ENCODE peak calls at places on chromosomes 11 and 22, in ten cellular contexts. O, S, C, I, H, A, D, Q, L and T are unnamed samples. For H3K4me1, the result is how much of the 10 kb centered on the place peaks cover.

GRCh38 chr11:105923814-105924213 is 98.2 kb downstream of the MSANTD4 start:
- DNase-seq in D (no peak), S (no peak), Q (no peak), L (no peak), I (peak), A (no peak), H (no peak), O (no peak), C (no peak), T (no peak)

GRCh38 chr11:103609117-103610066 is 427.0 kb upstream of the DDI1 start:
- DNase-seq in L (no peak), D (no peak), O (no peak), S (no peak), H (no peak), A (peak), I (peak), C (no peak), Q (no peak), T (peak)

GRCh38 chr11:2420502-2421225 is 20.1 kb downstream of the TSSC4 start:
- DNase-seq in Q (no peak), S (peak), D (peak), I (peak), C (peak), A (peak), H (peak), O (peak), L (peak), T (no peak)

GRCh38 chr22:45446216-45446615 is 32.7 kb downstream of the RIBC2 start:
- DNase-seq in O (no peak), I (no peak), L (no peak), A (no peak), Q (no peak), S (no peak), D (no peak), H (no peak), C (no peak), T (no peak)

GRCh38 chr11:7088921-7089320 is at the start of gene RBMXL2:
- DNase-seq in D (no peak), A (no peak), I (no peak), Q (no peak), C (no peak), S (no peak), O (peak), H (no peak), L (peak), T (no peak)

GRCh38 chr11:2664331-2664730 is 35.5 kb downstream of the KCNQ1OT1 start:
- DNase-seq in A (no peak), C (no peak), H (no peak), D (no peak), S (peak), I (no peak), Q (no peak), O (no peak), L (no peak), T (no peak)

GRCh38 chr11:11450744-11451362 is 97.8 kb upstream of the CSNK2A3 start:
- DNase-seq in Q (no peak), H (no peak), C (no peak), I (peak), O (no peak), D (no peak), L (no peak), A (peak), S (no peak), T (peak)

GRCh38 chr22:28505416-28506156 is 174.1 kb downstream of the TTC28 start:
- DNase-seq in H (no peak), A (no peak), C (peak), L (no peak), D (no peak), S (no peak), I (no peak), Q (no peak), O (no peak), T (no peak)

DNA sequence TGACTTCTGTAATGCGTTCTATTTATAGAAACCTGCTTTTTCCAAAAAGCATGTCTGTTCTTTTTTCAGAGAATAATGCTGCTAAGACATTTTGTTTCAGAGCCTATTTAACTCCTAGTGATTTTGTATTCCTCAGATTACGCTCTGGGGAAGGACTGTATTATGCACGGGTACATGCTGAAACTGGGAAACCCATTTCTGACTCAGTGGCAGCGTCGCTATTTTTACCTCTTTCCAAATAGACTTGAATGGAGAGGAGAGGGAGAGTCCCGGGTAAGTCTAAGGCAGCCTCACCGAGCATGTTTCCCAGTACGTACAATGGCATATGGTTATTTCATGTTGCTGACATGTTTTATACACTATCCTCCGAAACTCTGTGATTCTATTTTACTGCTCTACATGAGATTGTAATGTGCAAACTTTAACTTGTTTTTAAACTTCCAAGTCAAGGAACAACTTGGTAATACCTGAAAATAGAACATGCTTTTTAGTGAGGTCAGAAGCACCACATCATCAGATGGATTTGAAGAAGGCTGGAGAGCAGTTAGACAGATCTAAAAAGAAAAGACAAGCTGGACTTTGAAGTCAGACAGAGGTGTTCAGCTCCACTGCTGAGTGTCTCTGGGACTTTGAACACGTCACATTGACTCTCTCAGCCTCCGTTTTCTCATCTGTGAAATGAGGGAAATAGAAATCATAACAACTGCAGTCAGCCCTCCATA is 23.7 kb upstream of the MYO18B start:
- DNase-seq in C (no peak), H (no peak), L (no peak), Q (no peak), S (no peak), D (no peak), A (no peak), O (no peak), I (no peak), T (no peak)
- H3K4me1 ChIP-seq in C (under half), H (under half), L (under half), Q (under half), S (under half), D (under half), A (under half), O (under half), I (under half), T (under half)

DNA sequence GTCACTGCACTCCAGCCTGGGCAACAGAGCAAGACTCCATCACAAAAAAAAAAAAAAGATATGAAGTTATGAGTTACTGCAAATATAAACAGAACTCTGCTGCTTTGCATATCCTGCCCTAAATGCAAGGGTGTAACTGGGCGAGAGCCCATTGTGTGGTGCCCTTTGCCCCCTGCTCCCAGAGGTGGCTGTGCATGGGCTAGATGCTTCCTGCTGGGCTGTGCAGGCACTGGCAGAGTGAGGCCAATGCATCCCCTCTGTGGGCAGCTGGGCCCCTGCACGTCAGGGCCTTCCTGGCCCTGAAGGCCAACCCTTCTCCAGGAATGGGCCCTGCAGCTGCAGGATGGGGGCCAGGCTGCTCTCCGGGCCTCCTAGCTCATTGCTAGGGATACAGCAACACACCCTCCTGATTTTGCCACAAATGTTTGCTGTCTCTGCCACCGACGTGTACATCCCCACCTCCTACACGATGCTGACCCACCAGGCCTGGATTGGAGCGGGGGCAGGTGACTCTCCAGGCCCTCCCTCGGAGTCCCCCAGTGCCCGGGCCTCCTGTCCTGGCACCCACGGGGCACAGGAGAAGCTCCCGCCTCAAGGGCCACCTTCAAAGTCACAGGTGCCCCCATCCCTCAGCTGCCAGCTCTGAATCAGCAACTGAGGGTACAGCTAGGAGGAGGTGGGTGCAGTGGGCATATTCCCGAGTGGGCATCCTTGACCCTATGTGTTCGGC is 40.7 kb upstream of the COMT start:
- DNase-seq in D (no peak), A (no peak), S (peak), Q (no peak), H (no peak), O (no peak), L (no peak), I (no peak), C (no peak), T (no peak)
- H3K4me1 ChIP-seq in D (under half), A (under half), S (under half), Q (under half), H (under half), O (under half), L (under half), I (under half), C (under half), T (under half)

GRCh38 chr11:57802411-57802810 is 40.8 kb downstream of the CTNND1 start:
- DNase-seq in O (no peak), D (no peak), L (no peak), H (no peak), S (no peak), Q (no peak), C (no peak), I (no peak), A (no peak), T (no peak)

GRCh38 chr11:57805780-57806179 is 44.2 kb downstream of the CTNND1 start:
- DNase-seq in D (no peak), C (no peak), O (peak), I (no peak), A (no peak), L (no peak), H (no peak), Q (no peak), S (no peak), T (no peak)

GRCh38 chr11:57800444-57801184 is 39.0 kb downstream of the CTNND1 start:
- DNase-seq in S (peak), O (no peak), A (peak), Q (no peak), D (no peak), L (no peak), C (no peak), I (peak), H (no peak), T (peak)

GRCh38 chr11:57801185-57801490 is 39.5 kb downstream of the CTNND1 start:
- DNase-seq in I (no peak), S (no peak), Q (no peak), L (no peak), C (no peak), D (no peak), O (no peak), H (no peak), A (no peak), T (no peak)

DNA sequence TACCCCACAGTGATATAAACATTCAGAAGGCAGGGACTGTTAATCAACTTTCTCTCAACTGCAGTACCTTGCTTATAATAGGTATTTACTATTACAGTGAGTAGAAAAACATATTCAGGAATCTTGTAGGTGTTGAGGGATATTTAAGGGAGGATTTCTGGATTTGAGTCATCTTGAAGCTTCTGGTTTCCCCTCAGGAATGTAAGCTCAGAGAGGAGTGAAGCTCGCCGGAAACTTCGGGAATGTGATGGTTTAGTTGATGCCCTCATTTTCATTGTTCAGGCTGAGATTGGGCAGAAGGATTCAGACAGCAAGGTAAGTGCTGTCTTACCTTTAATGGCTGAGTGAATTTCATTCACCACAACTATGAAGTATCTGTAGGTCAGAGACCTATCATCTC is 42.9 kb downstream of the CTNND1 start:
- DNase-seq in I (no peak), A (no peak), Q (no peak), O (no peak), L (no peak), C (no peak), H (no peak), S (no peak), D (no peak), T (no peak)
- H3K4me1 ChIP-seq in I (under half), A (under half), Q (under half), O (under half), L (under half), C (under half), H (under half), S (under half), D (under half), T (under half)

GRCh38 chr11:60873533-60873932 is 6.2 kb downstream of the ZP1 start:
- DNase-seq in A (no peak), H (no peak), O (no peak), C (no peak), I (no peak), D (no peak), L (peak), Q (no peak), S (no peak), T (no peak)
- H3K4me1 ChIP-seq in A (under half), H (under half), O (under half), C (under half), I (under half), D (under half), L (under half), Q (under half), S (under half), T (under half)

GRCh38 chr11:122692444-122692843 is 36.9 kb downstream of the UBASH3B start:
- DNase-seq in L (no peak), C (no peak), O (no peak), Q (no peak), S (no peak), I (no peak), A (no peak), D (no peak), H (no peak), T (no peak)

GRCh38 chr11:122690292-122690691 is 34.8 kb downstream of the UBASH3B start:
- DNase-seq in D (no peak), I (no peak), O (no peak), H (no peak), L (no peak), A (no peak), Q (no peak), S (no peak), C (no peak), T (no peak)

GRCh38 chr11:122691751-122692150 is 36.2 kb downstream of the UBASH3B start:
- DNase-seq in S (no peak), H (no peak), A (peak), Q (no peak), I (no peak), O (no peak), C (no peak), L (no peak), D (no peak), T (no peak)

GRCh38 chr11:122695076-122695620 is 39.6 kb downstream of the UBASH3B start:
- DNase-seq in C (no peak), A (no peak), I (no peak), L (no peak), H (no peak), Q (no peak), S (no peak), O (no peak), D (no peak), T (no peak)

GRCh38 chr11:122690801-122691649 is 35.5 kb downstream of the UBASH3B start:
- DNase-seq in O (no peak), D (no peak), Q (no peak), C (no peak), L (no peak), S (no peak), H (no peak), I (no peak), A (peak), T (no peak)
- H3K4me1 ChIP-seq in O (under half), D (under half), Q (under half), C (under half), L (under half), S (under half), H (half or more), I (under half), A (under half), T (under half)

DNA sequence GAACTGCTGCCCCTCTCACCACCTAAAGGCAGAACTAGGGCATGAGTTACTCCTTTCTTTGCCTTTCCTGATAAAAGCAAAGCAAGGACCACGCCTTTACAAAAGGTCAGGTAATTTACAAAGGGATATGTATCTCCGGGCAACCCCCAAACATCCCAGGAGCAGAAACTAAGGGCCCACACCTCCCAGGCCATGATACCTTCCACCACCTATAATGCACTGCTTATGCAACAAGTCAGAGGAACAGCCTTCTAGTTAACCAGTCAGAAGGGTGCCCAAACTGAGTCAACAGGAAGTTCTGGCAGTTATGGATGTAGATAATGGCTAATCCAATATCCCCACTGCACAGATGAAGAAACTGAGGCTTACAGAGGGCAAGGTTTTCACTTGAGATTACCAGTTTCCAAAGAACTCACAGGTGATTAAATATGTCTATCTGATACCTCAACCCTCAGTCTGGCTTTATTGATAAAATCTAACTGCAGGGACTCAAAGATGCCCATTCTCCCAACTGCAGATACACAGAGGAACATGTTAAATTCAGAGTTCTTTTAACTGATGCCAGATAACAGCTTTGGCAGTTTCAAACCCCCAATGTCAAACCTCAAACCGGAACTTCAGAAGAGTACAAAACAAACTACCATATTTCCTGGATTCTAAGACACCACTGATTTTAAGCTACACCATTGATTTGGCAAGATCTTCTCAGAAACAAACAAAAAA is 16.8 kb upstream of the CASTOR1 start:
- DNase-seq in Q (no peak), O (no peak), I (no peak), S (peak), C (no peak), D (no peak), H (no peak), L (no peak), A (no peak), T (no peak)
- H3K4me1 ChIP-seq in Q (half or more), O (under half), I (half or more), S (half or more), C (under half), D (under half), H (half or more), L (half or more), A (half or more), T (half or more)

DNA sequence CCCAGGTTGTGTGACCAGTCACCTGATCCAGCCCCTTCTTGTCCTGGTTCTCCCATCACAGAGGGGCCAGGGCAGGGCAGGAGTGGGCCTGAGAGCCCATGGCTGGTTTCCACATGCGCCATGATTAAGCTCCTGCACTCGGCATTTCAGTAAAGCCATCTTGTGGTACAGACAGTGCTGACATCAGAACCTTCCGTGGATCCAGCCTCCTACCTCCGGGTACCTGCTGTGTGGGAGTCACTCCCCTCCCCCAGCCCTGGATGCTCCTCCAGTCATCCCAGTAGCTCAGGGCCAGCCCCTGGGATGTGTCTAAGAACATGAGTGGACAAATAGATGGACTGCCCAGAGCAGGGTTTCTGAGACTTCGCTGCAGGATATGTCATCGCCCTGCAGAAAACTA is 22.1 kb upstream of the MGAT3 start:
- DNase-seq in A (no peak), O (peak), L (no peak), I (no peak), H (no peak), D (no peak), S (no peak), Q (no peak), C (no peak), T (no peak)
- H3K4me1 ChIP-seq in A (under half), O (under half), L (under half), I (under half), H (under half), D (under half), S (under half), Q (half or more), C (under half), T (under half)

GRCh38 chr11:3947084-3947483 is 91.6 kb downstream of the STIM1 start:
- DNase-seq in H (peak), Q (no peak), O (no peak), I (no peak), D (no peak), A (peak), S (peak), C (no peak), L (no peak), T (no peak)
- H3K4me1 ChIP-seq in H (half or more), Q (half or more), O (under half), I (under half), D (under half), A (under half), S (under half), C (under half), L (half or more), T (under half)

GRCh38 chr11:47523491-47524199 is 29.3 kb downstream of the CELF1 start:
- DNase-seq in I (peak), O (no peak), Q (peak), D (no peak), L (no peak), C (no peak), H (peak), S (peak), A (peak), T (peak)
- H3K4me1 ChIP-seq in I (under half), O (under half), Q (half or more), D (under half), L (half or more), C (under half), H (under half), S (under half), A (under half), T (under half)

DNA sequence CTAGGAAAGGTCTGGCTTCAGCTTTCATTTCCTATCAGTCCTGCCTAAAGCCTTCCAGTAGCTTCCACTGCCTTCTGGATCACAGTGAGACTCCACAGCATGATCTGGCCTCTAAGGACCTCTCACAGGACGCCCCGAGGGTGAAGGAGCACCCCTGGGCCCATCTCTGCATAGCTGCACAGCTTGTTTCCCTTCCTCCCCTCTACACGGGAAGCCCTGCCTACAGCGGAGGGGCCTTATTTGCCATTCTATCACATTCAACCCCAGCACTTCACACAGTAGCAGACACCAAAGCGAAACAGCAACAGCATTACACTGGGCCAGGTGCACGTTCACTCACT is 162.3 kb upstream of the GRK3 start:
- DNase-seq in Q (no peak), S (no peak), L (no peak), A (no peak), H (no peak), C (no peak), O (no peak), I (no peak), D (no peak), T (no peak)
- H3K4me1 ChIP-seq in Q (under half), S (under half), L (half or more), A (under half), H (under half), C (under half), O (under half), I (under half), D (under half), T (under half)